ENCODE peak calls at places on chromosomes 16 and 17, in five cellular contexts. P is HCT116, Q is GM12878, O is HepG2, W is K562. R is an unnamed sample.

GRCh38 chr17:32015245-32016013 is 8.2 kb downstream of the LRRC37B start:
- DNase-seq in Q (no peak), P (no peak), O (no peak), W (no peak), R (no peak)

GRCh38 chr16:46673320-46674013 is 15.5 kb downstream of the VPS35 start:
- DNase-seq in P (peak; percentile 51), O (peak; percentile 79), W (peak; percentile 78), Q (peak; percentile 27), R (peak; percentile 75)

GRCh38 chr17:79991924-79992656 is 43.6 kb downstream of the TBC1D16 start:
- DNase-seq in Q (no peak), W (no peak), O (peak; percentile 91), P (no peak), R (no peak)

GRCh38 chr17:9199474-9200196 is 178.3 kb downstream of the NTN1 start:
- DNase-seq in Q (no peak), P (no peak), O (no peak), W (peak; percentile 8), R (no peak)

GRCh38 chr16:72850863-72851262 is 197.1 kb downstream of the ZFHX3 start:
- DNase-seq in O (no peak), W (no peak), Q (no peak), P (no peak), R (no peak)

GRCh38 chr16:88387941-88388627 is 5.3 kb downstream of the ZNF469 start:
- DNase-seq in W (no peak), Q (no peak), P (no peak), O (peak; percentile 30), R (no peak)

GRCh38 chr16:9053006-9053601 is 38.3 kb upstream of the HAPSTR1 start:
- DNase-seq in O (peak; percentile 92), P (peak; percentile 74), W (peak; percentile 88), Q (no peak), R (peak; percentile 86)

GRCh38 chr16:84933774-84934571 is 77.4 kb downstream of the ZDHHC7 start:
- DNase-seq in Q (no peak), W (peak; percentile 9), O (peak; percentile 55), P (no peak), R (peak; percentile 48)

GRCh38 chr16:66690106-66690847 is 6.3 kb downstream of the CMTM4 start:
- DNase-seq in Q (no peak), P (no peak), W (no peak), O (peak; percentile 57), R (no peak)

GRCh38 chr17:57554826-57555635 is 190.1 kb downstream of the CCDC182 start:
- DNase-seq in Q (no peak), O (no peak), P (no peak), W (no peak), R (peak; percentile 35)

GRCh38 chr17:76515291-76515949 is 14.2 kb upstream of the RHBDF2 start:
- DNase-seq in Q (peak; percentile 82), W (no peak), O (no peak), P (no peak), R (no peak)

GRCh38 chr17:933168-934083 is 46.1 kb downstream of the NXN start:
- DNase-seq in P (peak; percentile 98), W (peak; percentile 20), Q (no peak), O (peak; percentile 75), R (no peak)

GRCh38 chr16:54282202-54282922 is 4.2 kb downstream of the IRX3 start:
- DNase-seq in O (no peak), W (peak; percentile 70), P (peak; percentile 15), Q (no peak), R (peak; percentile 55)

GRCh38 chr17:35046245-35046644 is 17.3 kb downstream of the RFFL start:
- DNase-seq in O (no peak), W (no peak), P (no peak), Q (no peak), R (no peak)

GRCh38 chr16:30745082-30745481 is 3.1 kb upstream of the PHKG2 start:
- DNase-seq in P (no peak), Q (no peak), W (no peak), O (peak; percentile 67), R (no peak)

GRCh38 chr17:20035501-20035900 is 26.3 kb downstream of the SPECC1 start:
- DNase-seq in O (no peak), W (no peak), P (no peak), Q (no peak), R (no peak)

GRCh38 chr16:7185689-7186088 is 147.0 kb upstream of the RBFOX1 start:
- DNase-seq in P (no peak), Q (no peak), O (peak; percentile 71), W (peak; percentile 5), R (no peak)

GRCh38 chr16:70767377-70768204 is 33.4 kb downstream of the VAC14 start:
- DNase-seq in P (no peak), W (no peak), Q (no peak), O (no peak), R (no peak)

GRCh38 chr17:55314061-55314783 is 49.5 kb downstream of the HLF start:
- DNase-seq in O (no peak), P (no peak), Q (no peak), W (no peak), R (no peak)

GRCh38 chr16:72940886-72941285 is 107.0 kb downstream of the ZFHX3 start:
- DNase-seq in W (no peak), O (no peak), P (no peak), Q (no peak), R (no peak)

GRCh38 chr17:80703109-80703508 is 158.5 kb downstream of the RPTOR start:
- DNase-seq in P (no peak), W (no peak), Q (no peak), O (no peak), R (no peak)

GRCh38 chr17:69523252-69523861 is 108.9 kb downstream of the MAP2K6 start:
- DNase-seq in P (peak; percentile 28), O (peak; percentile 58), W (peak; percentile 14), Q (peak; percentile 55), R (peak; percentile 50)

GRCh38 chr17:32235588-32235987 is 30.0 kb upstream of the RHBDL3 start:
- DNase-seq in P (no peak), W (no peak), Q (no peak), O (no peak), R (no peak)

GRCh38 chr17:35799942-35800341 is 4.5 kb upstream of the MMP28 start:
- DNase-seq in O (no peak), P (no peak), Q (no peak), W (no peak), R (peak; percentile 82)

GRCh38 chr16:89017956-89018604 is 41.1 kb upstream of the CBFA2T3 start:
- DNase-seq in W (no peak), O (no peak), Q (no peak), P (no peak), R (no peak)

GRCh38 chr16:54077412-54077821 is 209.2 kb downstream of the IRX3 start:
- DNase-seq in P (no peak), Q (no peak), W (no peak), O (no peak), R (no peak)

GRCh38 chr17:49914664-49915063 is 54.3 kb upstream of the DLX4 start:
- DNase-seq in Q (no peak), W (no peak), P (no peak), O (no peak), R (no peak)

GRCh38 chr16:84266451-84266850 is 26.6 kb upstream of the KCNG4 start:
- DNase-seq in W (peak; percentile 91), P (peak; percentile 93), O (peak; percentile 90), Q (peak; percentile 21), R (peak; percentile 85)

GRCh38 chr17:63722403-63722802 is 19.2 kb downstream of the STRADA start:
- DNase-seq in W (no peak), Q (no peak), P (no peak), O (no peak), R (peak; percentile 25)

GRCh38 chr16:83215417-83216001 is 588.7 kb downstream of the CDH13 start:
- DNase-seq in O (peak; percentile 21), W (peak; percentile 83), Q (no peak), P (peak; percentile 21), R (peak; percentile 49)
- TF ChIP-seq ZBTB33 in O (no peak), W (no peak), Q (no peak), P (no peak), R (no peak)

DNA sequence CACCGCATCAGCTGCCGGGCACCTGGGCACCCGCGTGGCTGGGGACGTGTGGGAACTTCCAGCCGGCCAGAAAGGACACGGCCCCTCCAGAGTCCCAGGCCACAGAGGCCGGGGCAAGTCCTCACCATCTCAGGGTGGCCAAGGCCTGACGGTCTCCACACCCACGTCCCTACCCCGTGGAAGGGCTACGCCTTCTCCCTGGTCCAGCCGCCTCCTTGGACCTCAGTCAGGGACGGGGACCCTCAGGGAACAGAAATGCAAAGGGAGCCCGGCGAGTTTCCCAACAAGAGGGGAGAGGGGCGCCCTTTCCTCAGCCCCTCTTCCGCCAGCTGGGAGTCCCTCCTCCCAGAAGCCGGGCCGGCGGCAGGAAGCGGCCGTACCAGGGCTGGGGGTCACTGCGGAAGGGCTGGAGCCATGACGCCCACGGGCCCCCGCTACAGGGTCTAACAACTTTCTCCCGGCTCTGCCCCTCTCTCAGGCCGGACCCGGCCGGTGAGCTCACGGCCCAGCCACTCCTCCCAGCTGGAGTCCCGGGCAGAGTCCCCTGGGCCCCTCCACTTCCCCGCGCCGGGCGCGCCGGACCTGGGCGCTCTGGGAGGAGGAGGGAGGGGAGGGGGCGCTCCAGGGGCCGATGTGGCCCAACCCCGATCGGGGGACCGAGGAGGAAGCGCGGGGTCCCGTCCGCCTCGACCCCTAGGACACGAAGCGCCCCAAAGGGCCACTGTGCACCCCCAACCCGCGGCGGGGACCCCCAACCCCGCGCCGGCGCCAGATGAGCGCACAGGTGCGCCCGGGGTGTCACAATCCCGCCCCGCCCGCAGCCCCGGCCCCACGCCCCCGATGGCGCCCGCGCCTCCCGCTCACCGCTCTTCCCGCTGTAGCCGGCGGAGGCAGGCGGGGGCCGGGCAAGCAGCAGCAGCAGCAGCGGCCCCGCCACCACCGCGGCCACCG is 666 bp downstream of the PGAP6 start:
- DNase-seq in O (no peak), Q (no peak), P (no peak), W (peak; percentile 60), R (peak; percentile 77)
- TF ChIP-seq SIN3A in O (peak; percentile 23), Q (no peak), P (no peak), W (no peak), R (no peak)

GRCh38 chr17:7136266-7136877 is 21.8 kb upstream of the ASGR2 start:
- DNase-seq in P (peak; percentile 57), Q (peak; percentile 33), W (peak; percentile 68), O (peak; percentile 63), R (peak; percentile 70)
- TF ChIP-seq ZBTB33 in P (no peak), Q (no peak), W (no peak), O (no peak), R (no peak)

GRCh38 chr16:56277040-56277439 is 85.8 kb downstream of the GNAO1 start:
- DNase-seq in W (no peak), Q (no peak), O (peak; percentile 16), P (no peak), R (peak; percentile 55)

GRCh38 chr16:56279914-56280313 is 88.6 kb downstream of the GNAO1 start:
- DNase-seq in W (no peak), Q (no peak), P (no peak), O (no peak), R (no peak)

GRCh38 chr16:56281256-56281805 is 90.0 kb downstream of the GNAO1 start:
- DNase-seq in Q (no peak), W (peak; percentile 75), P (no peak), O (peak; percentile 24), R (peak; percentile 58)

GRCh38 chr16:56278196-56278855 is 87.0 kb downstream of the GNAO1 start:
- DNase-seq in O (no peak), Q (no peak), P (no peak), W (peak; percentile 46), R (no peak)

DNA sequence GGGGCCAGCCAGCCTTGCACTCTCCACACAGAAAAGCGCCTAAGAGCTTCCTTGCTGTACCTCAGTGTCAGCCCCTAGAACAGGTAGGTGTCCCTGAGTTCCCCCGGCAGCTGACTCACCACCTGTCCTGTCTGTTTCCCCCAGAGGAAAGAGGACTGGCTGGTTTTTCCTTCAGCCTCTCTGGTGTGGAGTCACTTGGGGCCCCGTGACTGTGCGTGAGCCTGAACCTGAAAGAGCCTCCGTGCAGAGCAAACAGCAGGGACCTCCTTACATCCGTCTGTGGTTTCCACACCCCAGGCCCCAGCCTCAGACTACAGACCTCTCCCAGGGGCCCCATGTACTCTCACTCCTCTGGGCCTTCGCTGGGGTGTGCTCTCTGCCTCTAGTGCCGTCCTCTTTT is 87.8 kb downstream of the GNAO1 start:
- DNase-seq in W (no peak), P (no peak), O (no peak), Q (no peak), R (no peak)
- TF ChIP-seq SIN3A in W (no peak), P (no peak), O (no peak), Q (no peak), R (no peak)